ENCODE peak calls at places on chromosomes 3 and 15, in six cellular contexts. U, Q, N, O, S and H are unnamed samples.

GRCh38 chr15:88029696-88030095 is 226.8 kb downstream of the NTRK3 start:
- DNase-seq in O (no peak), U (no peak), N (no peak), S (no peak), Q (no peak), H (no peak)

GRCh38 chr15:54345301-54345700 is 367.1 kb downstream of the UNC13C start:
- DNase-seq in Q (no peak), O (no peak), S (no peak), U (no peak), N (no peak), H (no peak)

GRCh38 chr3:138963161-138963560 is 16.1 kb downstream of the FOXL2NB start:
- DNase-seq in O (no peak), U (no peak), Q (no peak), N (no peak), S (no peak), H (no peak)

GRCh38 chr3:120855665-120856437 is 52.2 kb upstream of the STXBP5L start:
- DNase-seq in O (no peak), S (no peak), Q (no peak), N (peak; percentile 1), U (peak; percentile 67), H (peak; percentile 4)

GRCh38 chr15:75817151-75817935 is 25.9 kb upstream of the UBE2Q2 start:
- DNase-seq in N (peak; percentile 37), O (no peak), Q (no peak), S (no peak), U (no peak), H (peak; percentile 73)

GRCh38 chr15:101325263-101326025 is 30.4 kb upstream of the SNRPA1 start:
- DNase-seq in U (no peak), Q (no peak), S (no peak), N (no peak), O (no peak), H (no peak)

GRCh38 chr3:120908030-120908802 is at the start of gene STXBP5L:
- DNase-seq in Q (peak; percentile 84), S (peak; percentile 78), N (peak; percentile 82), O (peak; percentile 98), U (peak; percentile 81), H (peak; percentile 79)

GRCh38 chr3:196974661-196975060 is 6.0 kb upstream of the PIGZ start:
- DNase-seq in U (no peak), N (no peak), Q (no peak), S (no peak), O (no peak), H (no peak)

GRCh38 chr3:30996467-30996866 is 102.0 kb upstream of the GADL1 start:
- DNase-seq in U (no peak), Q (no peak), S (no peak), N (no peak), O (no peak), H (no peak)

GRCh38 chr15:68310178-68310810 is 32.7 kb downstream of the FEM1B start:
- DNase-seq in O (peak; percentile 53), U (no peak), Q (no peak), S (no peak), N (no peak), H (no peak)

GRCh38 chr3:190983875-190984274 is 121.4 kb upstream of the GMNC start:
- DNase-seq in O (no peak), S (no peak), N (no peak), U (no peak), Q (no peak), H (peak; percentile 14)

GRCh38 chr15:91975241-91975978 is 121.9 kb downstream of the SLCO3A1 start:
- DNase-seq in U (no peak), Q (no peak), O (no peak), N (no peak), S (no peak), H (no peak)

GRCh38 chr3:56096941-56097340 is 371.3 kb downstream of the ERC2 start:
- DNase-seq in N (no peak), U (no peak), Q (no peak), O (no peak), S (no peak), H (no peak)

GRCh38 chr3:160911399-160911798 is 155.4 kb downstream of the PPM1L start:
- DNase-seq in N (no peak), U (no peak), O (no peak), S (no peak), Q (no peak), H (no peak)

GRCh38 chr3:107861904-107862303 is 228.9 kb downstream of the CD47 start:
- DNase-seq in Q (no peak), U (no peak), N (no peak), S (no peak), O (no peak), H (no peak)

GRCh38 chr3:112394008-112394616 is 61.2 kb downstream of the CD200 start:
- DNase-seq in U (no peak), N (no peak), O (no peak), Q (no peak), S (no peak), H (no peak)

GRCh38 chr3:100020876-100021644 is 93.2 kb downstream of the FILIP1L start:
- DNase-seq in N (no peak), U (no peak), S (no peak), O (no peak), Q (no peak), H (no peak)

GRCh38 chr3:185717627-185718330 is 107.1 kb downstream of the IGF2BP2 start:
- DNase-seq in N (no peak), O (no peak), U (peak; percentile 83), S (no peak), Q (no peak), H (no peak)

GRCh38 chr3:87120850-87121249 is 106.3 kb upstream of the CHMP2B start:
- DNase-seq in Q (no peak), N (no peak), O (no peak), S (no peak), U (no peak), H (no peak)

GRCh38 chr3:183579967-183580720 is 24.6 kb upstream of the KLHL6 start:
- DNase-seq in U (no peak), Q (no peak), O (no peak), N (peak; percentile 51), S (no peak), H (no peak)

GRCh38 chr3:16084887-16085286 is 89.6 kb upstream of the GALNT15 start:
- DNase-seq in S (no peak), O (no peak), U (no peak), N (peak; percentile 97), Q (no peak), H (no peak)

GRCh38 chr3:168044049-168044448 is 51.7 kb downstream of the GOLIM4 start:
- DNase-seq in Q (no peak), O (no peak), U (no peak), S (no peak), N (peak; percentile 15), H (peak; percentile 46)

GRCh38 chr3:135157045-135157444 is 362.0 kb downstream of the EPHB1 start:
- DNase-seq in S (no peak), U (no peak), N (no peak), O (no peak), Q (no peak), H (no peak)

GRCh38 chr3:11224870-11225251 is 47.3 kb upstream of the ATG7 start:
- DNase-seq in N (no peak), U (no peak), S (no peak), O (no peak), Q (no peak), H (no peak)

GRCh38 chr15:55770261-55770660 is 27.3 kb upstream of the PRTG start:
- DNase-seq in Q (no peak), N (no peak), O (no peak), U (no peak), S (no peak), H (no peak)

GRCh38 chr3:99625643-99626414 is 12.6 kb upstream of the COL8A1 start:
- DNase-seq in O (no peak), S (no peak), Q (no peak), N (no peak), U (no peak), H (no peak)